ENCODE peak calls at places on chromosomes 5 and 9, in four cellular contexts. P is stomach, B is neural progenitor cell, J is Peyer's patch. H is an unnamed sample. For H3K36me3, the result is how much of the 10 kb centered on the place peaks cover.

GRCh38 chr5:116572375-116573278 is 2.0 kb downstream of the SEMA6A start:
- DNase-seq in P (peak), B (peak), J (no peak), H (peak)

GRCh38 chr5:95941756-95942155 is 19.9 kb downstream of the ELL2 start:
- DNase-seq in P (no peak), B (no peak), J (no peak), H (no peak)

GRCh38 chr9:21670374-21670773 is 132.1 kb upstream of the MTAP start:
- DNase-seq in P (no peak), B (no peak), J (no peak), H (no peak)

GRCh38 chr5:129747847-129748407 is at the start of gene MINAR2:
- DNase-seq in P (no peak), B (no peak), J (no peak), H (no peak)

GRCh38 chr5:180202939-180203573 is 6.0 kb downstream of the RASGEF1C start:
- DNase-seq in P (no peak), B (no peak), J (no peak), H (no peak)

GRCh38 chr9:111298831-111299603 is 31.0 kb downstream of the OR2K2 start:
- DNase-seq in P (no peak), B (peak), J (no peak), H (peak)

GRCh38 chr5:83095973-83096539 is 18.7 kb downstream of the XRCC4 start:
- DNase-seq in P (no peak), B (no peak), J (no peak), H (no peak)

GRCh38 chr5:6134281-6134680 is 244.1 kb downstream of the MED10 start:
- DNase-seq in P (no peak), B (no peak), J (no peak), H (no peak)

GRCh38 chr5:93035194-93035593 is 545.8 kb downstream of the NR2F1-AS1 start:
- DNase-seq in P (no peak), B (no peak), J (no peak), H (no peak)

GRCh38 chr9:133612816-133613215 is 3.6 kb upstream of the FAM163B start:
- DNase-seq in P (no peak), B (no peak), J (no peak), H (no peak)

GRCh38 chr5:156396063-156396829 is 69.3 kb downstream of the SGCD start:
- DNase-seq in P (no peak), B (no peak), J (no peak), H (no peak)

DNA sequence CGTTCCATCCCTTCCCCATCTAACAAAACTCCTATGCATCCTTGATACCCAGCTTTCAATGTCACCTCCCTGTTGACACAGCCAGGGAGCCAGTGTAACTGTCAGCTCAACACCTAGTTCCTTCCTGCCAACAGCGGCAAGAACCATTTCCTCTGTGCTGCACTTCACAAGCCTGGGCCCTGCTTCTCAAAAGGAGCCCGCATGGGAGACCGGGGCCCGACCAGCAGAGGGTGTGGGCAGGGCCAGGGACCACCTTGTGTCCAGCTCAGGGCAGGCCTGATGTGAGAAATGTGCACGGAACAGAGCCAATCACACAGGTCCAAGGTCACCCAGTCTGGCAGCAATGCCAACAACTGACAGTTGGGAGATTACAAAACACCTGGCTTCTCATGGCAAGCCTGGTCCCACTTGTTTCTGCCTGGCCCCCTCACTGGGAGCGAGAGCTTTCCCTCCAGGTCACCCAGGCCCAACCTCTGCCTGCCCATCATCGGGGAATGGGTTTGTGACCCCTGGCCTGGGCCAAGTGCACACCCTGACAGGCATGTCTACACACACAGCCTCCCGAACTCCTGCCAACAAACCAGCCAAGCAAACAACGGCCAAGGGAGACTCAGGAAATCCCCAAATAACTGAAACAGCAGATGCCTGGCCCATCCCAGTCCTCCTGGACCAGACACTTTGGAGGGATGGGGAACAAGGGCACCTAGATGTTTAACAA is 3.1 kb downstream of the RNF44 start:
- DNase-seq in P (peak), B (no peak), J (peak), H (peak)
- TF ChIP-seq CTCF in P (no peak), B (no peak), J (no peak), H (no peak)

GRCh38 chr5:141508808-141509611 is 20.1 kb downstream of the PCDHGC5 start:
- DNase-seq in P (no peak), B (peak), J (peak), H (peak)

GRCh38 chr5:141506381-141507155 is 17.7 kb downstream of the PCDHGC5 start:
- DNase-seq in P (no peak), B (no peak), J (no peak), H (no peak)

GRCh38 chr5:141507387-141508091 is 18.7 kb downstream of the PCDHGC5 start:
- DNase-seq in P (no peak), B (peak), J (no peak), H (no peak)

GRCh38 chr5:141510160-141510559 is 21.3 kb downstream of the PCDHGC5 start:
- DNase-seq in P (no peak), B (no peak), J (no peak), H (no peak)

DNA sequence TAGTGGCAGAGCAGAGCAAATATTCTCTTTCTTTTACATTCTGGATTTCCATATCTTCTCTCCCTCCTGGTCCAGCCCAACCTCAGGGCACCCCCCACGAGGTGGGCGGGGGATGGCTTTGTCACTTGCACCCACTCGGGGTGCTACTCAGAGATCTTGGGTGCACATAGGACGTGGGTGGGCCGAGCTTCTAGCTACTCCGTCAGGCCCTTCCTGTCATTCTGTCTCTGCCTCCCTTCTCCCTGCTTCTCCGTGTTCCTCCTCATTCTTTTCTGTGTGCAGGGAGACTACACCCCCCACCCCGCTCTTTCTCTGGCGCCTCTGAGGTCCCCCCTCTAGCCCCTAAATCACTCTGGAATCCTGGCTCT is 19.5 kb downstream of the PCDHGC5 start:
- DNase-seq in P (no peak), B (no peak), J (no peak), H (no peak)
- H3K4me3 ChIP-seq in P (peak), B (peak), J (peak), H (no peak)

DNA sequence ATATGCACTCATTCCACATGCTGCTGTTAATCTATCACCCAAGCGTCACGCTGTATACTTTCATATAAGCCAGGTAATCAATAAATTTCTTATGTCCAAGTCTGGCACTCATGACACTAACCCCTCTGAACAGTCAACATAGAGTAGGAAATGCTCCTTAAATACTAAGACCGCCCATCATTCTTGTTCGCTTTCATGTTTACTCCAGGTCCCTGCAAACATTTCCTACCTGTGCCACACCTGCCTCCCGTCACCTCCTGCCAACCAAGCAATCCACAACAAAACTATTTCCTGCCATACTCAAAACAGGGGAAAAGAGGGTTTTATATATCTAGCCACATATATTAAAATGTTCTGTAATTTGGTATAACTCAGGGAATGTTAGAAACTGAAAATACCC is 39.0 kb downstream of the ZFR start:
- DNase-seq in P (no peak), B (no peak), J (no peak), H (no peak)
- H3K36me3 ChIP-seq in P (half or more), B (half or more), J (half or more), H (under half)

DNA sequence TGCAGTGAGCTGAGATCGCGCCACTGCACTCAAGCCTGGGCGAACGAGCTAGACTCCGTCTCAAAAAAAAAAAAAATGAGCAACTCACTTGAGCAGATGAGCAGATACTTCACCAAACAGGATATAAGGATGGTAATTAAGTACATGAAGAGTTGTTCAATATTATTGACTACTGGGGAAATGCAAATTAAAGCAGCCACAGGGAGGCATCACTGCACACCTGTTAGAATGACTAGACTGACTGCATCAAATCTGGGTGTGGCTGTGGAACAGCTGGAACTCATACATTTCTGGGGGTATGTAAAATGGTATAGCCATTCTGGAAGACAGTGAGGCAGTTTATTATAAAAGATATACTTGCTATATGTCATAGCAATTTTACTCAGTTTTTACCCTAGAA is 93.0 kb downstream of the WNK2 start:
- DNase-seq in P (peak), B (no peak), J (peak), H (no peak)
- TF ChIP-seq CTCF in P (no peak), B (no peak), J (no peak), H (no peak)

GRCh38 chr9:129178983-129179382 is 922 bp upstream of the IER5L start:
- DNase-seq in P (no peak), B (peak), J (no peak), H (no peak)
- H3K4me3 ChIP-seq in P (no peak), B (peak), J (no peak), H (no peak)

GRCh38 chr9:127450170-127450830 is 906 bp downstream of the RPL12 start:
- DNase-seq in P (peak), B (peak), J (no peak), H (peak)
- H3K36me3 ChIP-seq in P (half or more), B (under half), J (under half), H (under half)

DNA sequence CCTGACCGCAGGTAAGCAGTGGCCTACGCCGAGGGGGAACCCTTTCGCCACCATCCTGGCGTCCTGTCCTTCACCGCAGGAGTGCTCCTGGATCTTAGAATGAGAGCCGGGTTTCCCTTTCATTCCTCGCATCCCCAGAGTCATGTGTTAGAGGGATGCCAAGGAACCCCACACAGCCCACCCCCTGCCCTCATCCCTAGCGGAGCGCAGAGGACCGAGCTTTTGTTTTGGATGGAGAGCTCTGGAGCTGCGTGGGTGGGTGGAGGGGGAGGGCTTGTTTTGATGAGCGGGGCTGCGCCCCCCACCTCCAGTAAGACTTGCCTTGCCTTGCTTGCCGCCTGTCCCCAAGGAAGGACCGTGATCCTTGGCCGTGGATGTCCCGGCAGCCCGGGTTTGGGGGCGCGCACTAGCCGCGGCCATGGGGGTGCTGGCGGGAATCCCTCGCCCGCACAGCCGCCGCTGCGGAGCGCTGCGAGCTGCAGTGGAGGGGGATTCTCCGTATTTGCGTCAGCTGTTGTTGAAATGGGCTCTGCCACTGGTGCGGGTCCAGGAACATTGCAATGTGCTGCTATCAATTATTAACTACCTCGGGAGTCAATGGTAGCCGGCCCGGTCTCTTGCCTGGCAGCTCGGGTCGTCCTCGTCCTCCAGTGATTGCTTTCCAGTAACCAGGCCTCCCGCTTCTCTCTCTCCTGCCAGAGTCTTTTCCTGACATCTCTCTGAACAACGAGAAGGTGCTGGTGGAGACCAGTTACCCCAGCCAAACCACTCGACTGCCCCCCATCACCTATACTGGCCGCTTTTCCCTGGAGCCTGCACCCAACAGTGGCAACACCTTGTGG is 1.0 kb downstream of the EGR1 start:
- DNase-seq in P (peak), B (no peak), J (no peak), H (peak)
- TF ChIP-seq CTCF in P (no peak), B (no peak), J (no peak), H (no peak)

DNA sequence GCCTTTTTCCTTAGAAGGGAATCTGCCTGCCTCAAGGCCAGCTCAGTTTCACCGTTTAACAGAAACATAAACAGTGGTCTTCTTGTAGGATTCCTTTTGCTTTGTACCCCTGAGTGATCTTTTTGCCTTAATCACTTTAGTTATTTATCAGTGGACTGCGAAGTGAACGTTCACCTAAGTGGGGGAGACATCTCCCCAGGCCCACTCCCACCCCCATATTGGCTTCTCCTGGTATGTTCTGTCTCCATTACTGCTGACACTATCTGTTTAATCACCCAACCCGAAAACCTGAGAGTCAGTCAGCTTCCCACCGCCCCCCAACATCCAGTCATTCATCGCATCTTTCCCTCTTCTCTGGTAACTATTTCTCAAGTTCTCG is 1.4 kb downstream of the SKP2 start:
- DNase-seq in P (no peak), B (no peak), J (no peak), H (no peak)
- H3K4me3 ChIP-seq in P (peak), B (peak), J (peak), H (no peak)

DNA sequence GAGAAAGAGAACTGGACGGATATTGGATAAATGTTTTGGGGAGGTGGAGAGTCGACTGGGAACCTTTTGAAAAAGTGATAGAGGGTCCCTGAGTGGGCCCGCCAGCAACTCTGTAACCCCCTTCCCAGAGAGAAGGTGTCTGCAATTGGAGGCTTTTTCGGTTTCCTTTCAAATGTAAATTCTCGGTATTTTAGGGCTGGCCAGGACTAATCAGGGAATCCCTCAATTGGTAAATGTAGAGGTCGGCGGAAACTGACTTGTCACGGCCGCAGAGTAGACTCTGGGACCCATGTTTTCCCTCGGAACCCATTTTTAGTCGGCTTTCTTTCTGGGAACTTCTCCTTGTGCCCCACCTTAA is 517 bp downstream of the CCNB1 start:
- DNase-seq in P (no peak), B (peak), J (no peak), H (no peak)
- H3K36me3 ChIP-seq in P (under half), B (under half), J (under half), H (under half)